ENCODE peak calls at places on chromosome 9, in four cellular contexts. One of them, this sample, is unnamed. For H3K4me1 and H3K36me3, the result is how much of the 10 kb centered on the place peaks cover.

GRCh38 chr9:81397735-81398381 is 291.5 kb downstream of the TLE1 start:
- DNase-seq in psoas muscle: no peak
- DNase-seq in heart right ventricle: no peak
- DNase-seq in tibial artery: no peak
- DNase-seq in this sample: no peak

GRCh38 chr9:83066771-83067170 is 3.8 kb upstream of the RASEF start:
- DNase-seq in psoas muscle: no peak
- DNase-seq in heart right ventricle: no peak
- DNase-seq in tibial artery: no peak
- DNase-seq in this sample: no peak

GRCh38 chr9:121059998-121060636 is 10.0 kb upstream of the C5 start:
- DNase-seq in psoas muscle: no peak
- DNase-seq in heart right ventricle: no peak
- DNase-seq in tibial artery: no peak
- DNase-seq in this sample: no peak

GRCh38 chr9:83936523-83936922 is 15.3 kb upstream of the KIF27 start:
- DNase-seq in psoas muscle: no peak
- DNase-seq in heart right ventricle: no peak
- DNase-seq in tibial artery: no peak
- DNase-seq in this sample: no peak

GRCh38 chr9:113579270-113580040 is 115.9 kb downstream of the RGS3 start:
- DNase-seq in psoas muscle: peak
- DNase-seq in heart right ventricle: no peak
- DNase-seq in tibial artery: no peak
- DNase-seq in this sample: no peak

GRCh38 chr9:65444943-65445342 is 159.9 kb upstream of the FOXD4L5 start:
- DNase-seq in psoas muscle: no peak
- DNase-seq in heart right ventricle: no peak
- DNase-seq in tibial artery: peak
- DNase-seq in this sample: no peak

GRCh38 chr9:121837113-121838010 is 185.9 kb downstream of the DAB2IP start:
- DNase-seq in psoas muscle: no peak
- DNase-seq in heart right ventricle: no peak
- DNase-seq in tibial artery: no peak
- DNase-seq in this sample: no peak

GRCh38 chr9:90816690-90817089 is 15.1 kb downstream of the SYK start:
- DNase-seq in psoas muscle: no peak
- DNase-seq in heart right ventricle: no peak
- DNase-seq in tibial artery: no peak
- DNase-seq in this sample: no peak

GRCh38 chr9:35490910-35491465 is 1.1 kb downstream of the RUSC2 start:
- DNase-seq in psoas muscle: no peak
- DNase-seq in heart right ventricle: no peak
- DNase-seq in tibial artery: no peak
- DNase-seq in this sample: no peak

GRCh38 chr9:82188817-82189216 is 200.2 kb downstream of the SPATA31D1 start:
- DNase-seq in psoas muscle: no peak
- DNase-seq in heart right ventricle: no peak
- DNase-seq in tibial artery: no peak
- DNase-seq in this sample: no peak

GRCh38 chr9:64015136-64015535 is 1269.9 kb downstream of the FOXD4L5 start:
- DNase-seq in psoas muscle: no peak
- DNase-seq in heart right ventricle: no peak
- DNase-seq in tibial artery: no peak
- DNase-seq in this sample: no peak

GRCh38 chr9:107707915-107708441 is 218.4 kb upstream of the KLF4 start:
- DNase-seq in psoas muscle: no peak
- DNase-seq in heart right ventricle: no peak
- DNase-seq in tibial artery: no peak
- DNase-seq in this sample: no peak

GRCh38 chr9:101445353-101446029 is 9.9 kb upstream of the ALDOB start:
- DNase-seq in psoas muscle: no peak
- DNase-seq in heart right ventricle: no peak
- DNase-seq in tibial artery: no peak
- DNase-seq in this sample: no peak

GRCh38 chr9:121317737-121318630 is 50.0 kb downstream of the GSN start:
- DNase-seq in psoas muscle: no peak
- DNase-seq in heart right ventricle: peak
- DNase-seq in tibial artery: peak
- DNase-seq in this sample: no peak

GRCh38 chr9:126421567-126422428 is 95.2 kb downstream of the MVB12B start:
- DNase-seq in psoas muscle: no peak
- DNase-seq in heart right ventricle: no peak
- DNase-seq in tibial artery: no peak
- DNase-seq in this sample: no peak
- H3K4me1 ChIP-seq in psoas muscle: under half
- H3K4me1 ChIP-seq in heart right ventricle: under half
- H3K4me1 ChIP-seq in tibial artery: under half
- H3K4me1 ChIP-seq in this sample: under half

GRCh38 chr9:12826924-12827655 is 52.3 kb downstream of the LURAP1L start:
- DNase-seq in psoas muscle: no peak
- DNase-seq in heart right ventricle: no peak
- DNase-seq in tibial artery: no peak
- DNase-seq in this sample: no peak
- H3K36me3 ChIP-seq in psoas muscle: under half
- H3K36me3 ChIP-seq in heart right ventricle: under half
- H3K36me3 ChIP-seq in tibial artery: under half
- H3K36me3 ChIP-seq in this sample: under half

GRCh38 chr9:133709716-133710571 is 28.2 kb downstream of the SARDH start:
- DNase-seq in psoas muscle: peak
- DNase-seq in heart right ventricle: no peak
- DNase-seq in tibial artery: peak
- DNase-seq in this sample: no peak

GRCh38 chr9:133713211-133713959 is 24.8 kb downstream of the SARDH start:
- DNase-seq in psoas muscle: no peak
- DNase-seq in heart right ventricle: no peak
- DNase-seq in tibial artery: peak
- DNase-seq in this sample: no peak

GRCh38 chr9:133712221-133713100 is 25.7 kb downstream of the SARDH start:
- DNase-seq in psoas muscle: no peak
- DNase-seq in heart right ventricle: no peak
- DNase-seq in tibial artery: peak
- DNase-seq in this sample: no peak

GRCh38 chr9:133710661-133711427 is 27.3 kb downstream of the SARDH start:
- DNase-seq in psoas muscle: peak
- DNase-seq in heart right ventricle: no peak
- DNase-seq in tibial artery: peak
- DNase-seq in this sample: no peak

GRCh38 chr9:133711428-133712220 is 26.5 kb downstream of the SARDH start:
- DNase-seq in psoas muscle: no peak
- DNase-seq in heart right ventricle: no peak
- DNase-seq in tibial artery: peak
- DNase-seq in this sample: no peak
- H3K4me1 ChIP-seq in psoas muscle: under half
- H3K4me1 ChIP-seq in heart right ventricle: under half
- H3K4me1 ChIP-seq in tibial artery: under half
- H3K4me1 ChIP-seq in this sample: under half

GRCh38 chr9:136211441-136212344 is 6.8 kb upstream of the LHX3 start:
- DNase-seq in psoas muscle: no peak
- DNase-seq in heart right ventricle: no peak
- DNase-seq in tibial artery: no peak
- DNase-seq in this sample: no peak
- H3K36me3 ChIP-seq in psoas muscle: under half
- H3K36me3 ChIP-seq in heart right ventricle: half or more
- H3K36me3 ChIP-seq in tibial artery: half or more
- H3K36me3 ChIP-seq in this sample: under half

GRCh38 chr9:104944871-104945270 is 16.9 kb upstream of the ABCA1 start:
- DNase-seq in psoas muscle: no peak
- DNase-seq in heart right ventricle: no peak
- DNase-seq in tibial artery: no peak
- DNase-seq in this sample: no peak
- H3K4me1 ChIP-seq in psoas muscle: under half
- H3K4me1 ChIP-seq in heart right ventricle: under half
- H3K4me1 ChIP-seq in tibial artery: under half
- H3K4me1 ChIP-seq in this sample: under half

DNA sequence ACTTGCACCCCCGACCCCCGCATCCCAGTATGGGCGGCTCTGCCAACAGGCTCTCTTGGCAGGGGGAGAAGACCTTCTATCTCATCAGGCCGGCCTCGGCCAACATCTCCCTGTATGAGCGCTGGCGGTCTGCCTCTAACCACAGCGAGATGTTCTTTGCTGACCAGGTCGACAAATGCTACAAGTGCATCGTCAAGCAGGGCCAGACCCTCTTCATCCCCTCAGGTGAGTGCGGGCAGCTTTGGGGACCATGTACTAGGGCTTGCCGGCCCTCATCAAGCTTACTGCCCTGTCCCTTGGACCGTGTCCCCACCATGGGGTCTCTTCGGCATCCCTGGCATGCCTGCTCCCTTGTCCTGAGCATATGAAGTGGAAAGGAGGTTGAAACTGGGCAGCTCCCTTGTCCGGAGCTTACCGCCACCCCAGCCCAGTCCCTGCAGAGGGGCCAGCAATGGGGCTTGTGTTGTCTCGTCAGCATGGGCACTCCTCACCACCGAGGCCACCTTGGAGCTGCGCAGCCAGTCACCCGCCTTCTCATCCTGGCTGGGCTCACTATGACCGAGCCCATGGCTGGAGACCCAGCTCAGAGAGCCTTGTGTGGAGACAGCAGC is 78.1 kb downstream of the PHF2 start:
- DNase-seq in psoas muscle: peak
- DNase-seq in heart right ventricle: peak
- DNase-seq in tibial artery: peak
- DNase-seq in this sample: no peak
- H3K36me3 ChIP-seq in psoas muscle: under half
- H3K36me3 ChIP-seq in heart right ventricle: half or more
- H3K36me3 ChIP-seq in tibial artery: half or more
- H3K36me3 ChIP-seq in this sample: half or more

GRCh38 chr9:37338218-37338617 is 84.3 kb upstream of the GRHPR start:
- DNase-seq in psoas muscle: no peak
- DNase-seq in heart right ventricle: no peak
- DNase-seq in tibial artery: no peak
- DNase-seq in this sample: no peak

GRCh38 chr9:37336150-37336549 is 86.3 kb upstream of the GRHPR start:
- DNase-seq in psoas muscle: no peak
- DNase-seq in heart right ventricle: no peak
- DNase-seq in tibial artery: no peak
- DNase-seq in this sample: no peak

GRCh38 chr9:37339945-37340344 is 82.6 kb upstream of the GRHPR start:
- DNase-seq in psoas muscle: no peak
- DNase-seq in heart right ventricle: no peak
- DNase-seq in tibial artery: no peak
- DNase-seq in this sample: no peak

GRCh38 chr9:37335238-37335637 is 87.3 kb upstream of the GRHPR start:
- DNase-seq in psoas muscle: no peak
- DNase-seq in heart right ventricle: no peak
- DNase-seq in tibial artery: no peak
- DNase-seq in this sample: no peak

GRCh38 chr9:37337301-37337905 is 85.1 kb upstream of the GRHPR start:
- DNase-seq in psoas muscle: no peak
- DNase-seq in heart right ventricle: no peak
- DNase-seq in tibial artery: no peak
- DNase-seq in this sample: no peak
- H3K4me1 ChIP-seq in psoas muscle: under half
- H3K4me1 ChIP-seq in heart right ventricle: under half
- H3K4me1 ChIP-seq in tibial artery: under half
- H3K4me1 ChIP-seq in this sample: under half

DNA sequence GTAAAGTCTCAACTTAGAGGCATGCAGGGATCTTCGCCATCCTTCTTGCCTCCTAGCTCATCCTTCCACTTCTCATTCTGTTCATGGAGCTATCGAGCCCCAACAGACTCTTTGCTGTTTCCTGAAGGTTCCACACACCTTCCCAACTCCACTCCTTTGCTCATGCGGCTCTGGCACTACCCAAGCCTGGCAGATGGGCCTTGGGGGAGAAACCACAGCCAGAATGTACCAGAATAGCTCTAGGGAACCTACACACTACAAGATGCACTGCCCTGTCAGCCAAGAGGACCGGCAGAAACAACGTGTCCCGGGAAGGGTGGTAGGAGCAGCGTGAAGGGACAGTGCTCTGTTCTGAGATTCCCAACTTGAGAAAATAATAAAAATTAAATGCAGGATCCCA is 178.9 kb downstream of the GABBR2 start:
- DNase-seq in psoas muscle: no peak
- DNase-seq in heart right ventricle: no peak
- DNase-seq in tibial artery: no peak
- DNase-seq in this sample: no peak
- H3K36me3 ChIP-seq in psoas muscle: under half
- H3K36me3 ChIP-seq in heart right ventricle: under half
- H3K36me3 ChIP-seq in tibial artery: under half
- H3K36me3 ChIP-seq in this sample: under half

DNA sequence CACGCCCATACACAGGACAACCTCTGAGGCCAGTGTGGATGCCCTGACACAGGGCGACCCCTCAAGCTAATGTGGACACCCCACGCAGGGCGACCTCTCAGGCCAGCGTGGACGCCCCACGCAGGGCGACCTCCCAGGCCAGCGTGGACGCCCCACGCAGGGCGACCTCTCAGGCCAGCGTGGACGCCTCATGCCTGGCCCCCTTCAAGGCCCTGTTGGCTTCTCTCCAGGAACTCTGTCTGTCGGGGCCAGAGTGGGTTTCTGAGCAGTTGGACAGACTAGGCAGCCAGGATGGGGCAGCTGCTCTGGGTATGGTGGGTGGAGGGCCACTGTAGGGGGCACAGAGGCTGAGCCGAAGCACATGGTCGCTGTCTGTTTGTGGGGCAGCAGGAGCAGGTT is 47.4 kb downstream of the LMX1B start:
- DNase-seq in psoas muscle: no peak
- DNase-seq in heart right ventricle: no peak
- DNase-seq in tibial artery: no peak
- DNase-seq in this sample: no peak
- H3K4me1 ChIP-seq in psoas muscle: under half
- H3K4me1 ChIP-seq in heart right ventricle: under half
- H3K4me1 ChIP-seq in tibial artery: under half
- H3K4me1 ChIP-seq in this sample: under half

DNA sequence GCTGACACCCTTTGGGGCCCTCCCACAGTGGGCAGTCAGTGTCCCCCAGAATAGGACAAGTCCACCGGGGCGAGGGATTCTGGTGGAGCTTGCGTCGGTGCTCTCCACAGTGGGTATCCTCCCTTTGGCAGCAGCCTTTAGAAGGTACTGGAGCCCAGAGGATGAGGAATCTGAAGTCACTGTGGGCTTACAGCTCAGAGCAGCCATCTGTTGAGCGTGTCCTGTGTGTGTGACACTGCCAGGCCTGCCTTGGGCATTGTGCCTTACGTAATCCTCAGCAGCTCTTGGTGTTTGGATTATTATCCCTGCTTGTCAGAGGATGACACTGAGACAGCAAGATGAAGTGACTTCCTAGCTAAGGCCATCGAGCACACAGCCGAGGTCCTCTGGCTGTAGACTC is 12.6 kb downstream of the URM1 start:
- DNase-seq in psoas muscle: no peak
- DNase-seq in heart right ventricle: no peak
- DNase-seq in tibial artery: no peak
- DNase-seq in this sample: no peak
- H3K36me3 ChIP-seq in psoas muscle: under half
- H3K36me3 ChIP-seq in heart right ventricle: half or more
- H3K36me3 ChIP-seq in tibial artery: half or more
- H3K36me3 ChIP-seq in this sample: under half

This sample was measured in thoracic aorta.